ENCODE peak calls at places on chromosomes 13 and 19, in seven cellular contexts. One of them, this sample, is unnamed.

GRCh38 chr19:43723588-43723987 is 7.7 kb downstream of the IRGC start:
- DNase-seq in AG09309: no peak
- DNase-seq in uterus: no peak
- DNase-seq in left ventricle myocardium inferior: no peak
- DNase-seq in tibial artery: no peak
- DNase-seq in hepatocyte: no peak
- DNase-seq in colonic mucosa: no peak
- DNase-seq in this sample: no peak

GRCh38 chr19:53086949-53087348 is 16.3 kb downstream of the ZNF160 start:
- DNase-seq in AG09309: no peak
- DNase-seq in uterus: peak
- DNase-seq in left ventricle myocardium inferior: peak
- DNase-seq in tibial artery: no peak
- DNase-seq in hepatocyte: no peak
- DNase-seq in colonic mucosa: no peak
- DNase-seq in this sample: peak

GRCh38 chr13:100540621-100541020 is 48.0 kb downstream of the GGACT start:
- DNase-seq in AG09309: no peak
- DNase-seq in uterus: no peak
- DNase-seq in left ventricle myocardium inferior: no peak
- DNase-seq in tibial artery: no peak
- DNase-seq in hepatocyte: no peak
- DNase-seq in colonic mucosa: peak
- DNase-seq in this sample: peak

GRCh38 chr19:1859319-1859718 is 4.1 kb downstream of the KLF16 start:
- DNase-seq in AG09309: no peak
- DNase-seq in uterus: no peak
- DNase-seq in left ventricle myocardium inferior: no peak
- DNase-seq in tibial artery: no peak
- DNase-seq in hepatocyte: no peak
- DNase-seq in colonic mucosa: no peak
- DNase-seq in this sample: no peak

GRCh38 chr13:27182844-27183497 is 11.4 kb upstream of the USP12 start:
- DNase-seq in AG09309: peak
- DNase-seq in uterus: peak
- DNase-seq in left ventricle myocardium inferior: peak
- DNase-seq in tibial artery: peak
- DNase-seq in hepatocyte: peak
- DNase-seq in colonic mucosa: peak
- DNase-seq in this sample: peak

GRCh38 chr13:100451923-100452322 is 136.7 kb downstream of the GGACT start:
- DNase-seq in AG09309: no peak
- DNase-seq in uterus: no peak
- DNase-seq in left ventricle myocardium inferior: no peak
- DNase-seq in tibial artery: no peak
- DNase-seq in hepatocyte: no peak
- DNase-seq in colonic mucosa: no peak
- DNase-seq in this sample: no peak

GRCh38 chr13:93535256-93535655 is 308.6 kb downstream of the GPC6 start:
- DNase-seq in AG09309: no peak
- DNase-seq in uterus: no peak
- DNase-seq in left ventricle myocardium inferior: no peak
- DNase-seq in tibial artery: no peak
- DNase-seq in hepatocyte: no peak
- DNase-seq in colonic mucosa: no peak
- DNase-seq in this sample: peak

GRCh38 chr13:34201050-34201913 is 383.3 kb downstream of the RFC3 start:
- DNase-seq in AG09309: peak
- DNase-seq in uterus: no peak
- DNase-seq in left ventricle myocardium inferior: no peak
- DNase-seq in tibial artery: no peak
- DNase-seq in hepatocyte: peak
- DNase-seq in colonic mucosa: no peak
- DNase-seq in this sample: peak

GRCh38 chr13:21616205-21616604 is 12.2 kb upstream of the MICU2 start:
- DNase-seq in AG09309: no peak
- DNase-seq in uterus: no peak
- DNase-seq in left ventricle myocardium inferior: no peak
- DNase-seq in tibial artery: no peak
- DNase-seq in hepatocyte: no peak
- DNase-seq in colonic mucosa: no peak
- DNase-seq in this sample: no peak

GRCh38 chr13:95530178-95530577 is 22.3 kb upstream of the CLDN10 start:
- DNase-seq in AG09309: peak
- DNase-seq in uterus: no peak
- DNase-seq in left ventricle myocardium inferior: no peak
- DNase-seq in tibial artery: peak
- DNase-seq in hepatocyte: no peak
- DNase-seq in colonic mucosa: no peak
- DNase-seq in this sample: peak

GRCh38 chr13:114080739-114081561 is 51.5 kb downstream of the RASA3 start:
- DNase-seq in AG09309: no peak
- DNase-seq in uterus: peak
- DNase-seq in left ventricle myocardium inferior: peak
- DNase-seq in tibial artery: no peak
- DNase-seq in hepatocyte: no peak
- DNase-seq in colonic mucosa: no peak
- DNase-seq in this sample: no peak

GRCh38 chr13:94236876-94237275 is 242.6 kb downstream of the DCT start:
- DNase-seq in AG09309: no peak
- DNase-seq in uterus: no peak
- DNase-seq in left ventricle myocardium inferior: no peak
- DNase-seq in tibial artery: no peak
- DNase-seq in hepatocyte: no peak
- DNase-seq in colonic mucosa: no peak
- DNase-seq in this sample: no peak

GRCh38 chr19:16714702-16715294 is 4.8 kb upstream of the NWD1 start:
- DNase-seq in AG09309: no peak
- DNase-seq in uterus: no peak
- DNase-seq in left ventricle myocardium inferior: peak
- DNase-seq in tibial artery: peak
- DNase-seq in hepatocyte: peak
- DNase-seq in colonic mucosa: peak
- DNase-seq in this sample: peak

GRCh38 chr19:42201489-42202289 is 15.8 kb downstream of the DEDD2 start:
- DNase-seq in AG09309: no peak
- DNase-seq in uterus: no peak
- DNase-seq in left ventricle myocardium inferior: peak
- DNase-seq in tibial artery: no peak
- DNase-seq in hepatocyte: no peak
- DNase-seq in colonic mucosa: no peak
- DNase-seq in this sample: no peak

GRCh38 chr19:38298841-38299680 is 5.0 kb upstream of the C19orf33 start:
- DNase-seq in AG09309: no peak
- DNase-seq in uterus: no peak
- DNase-seq in left ventricle myocardium inferior: no peak
- DNase-seq in tibial artery: no peak
- DNase-seq in hepatocyte: peak
- DNase-seq in colonic mucosa: no peak
- DNase-seq in this sample: no peak

GRCh38 chr13:97851269-97851668 is 102.2 kb upstream of the IPO5 start:
- DNase-seq in AG09309: no peak
- DNase-seq in uterus: no peak
- DNase-seq in left ventricle myocardium inferior: no peak
- DNase-seq in tibial artery: no peak
- DNase-seq in hepatocyte: peak
- DNase-seq in colonic mucosa: no peak
- DNase-seq in this sample: peak
- TF ChIP-seq CTCF in AG09309: no peak
- TF ChIP-seq CTCF in uterus: no peak
- TF ChIP-seq CTCF in left ventricle myocardium inferior: no peak
- TF ChIP-seq CTCF in tibial artery: no peak
- TF ChIP-seq CTCF in hepatocyte: no peak
- TF ChIP-seq CTCF in colonic mucosa: no peak
- TF ChIP-seq CTCF in this sample: no peak

DNA sequence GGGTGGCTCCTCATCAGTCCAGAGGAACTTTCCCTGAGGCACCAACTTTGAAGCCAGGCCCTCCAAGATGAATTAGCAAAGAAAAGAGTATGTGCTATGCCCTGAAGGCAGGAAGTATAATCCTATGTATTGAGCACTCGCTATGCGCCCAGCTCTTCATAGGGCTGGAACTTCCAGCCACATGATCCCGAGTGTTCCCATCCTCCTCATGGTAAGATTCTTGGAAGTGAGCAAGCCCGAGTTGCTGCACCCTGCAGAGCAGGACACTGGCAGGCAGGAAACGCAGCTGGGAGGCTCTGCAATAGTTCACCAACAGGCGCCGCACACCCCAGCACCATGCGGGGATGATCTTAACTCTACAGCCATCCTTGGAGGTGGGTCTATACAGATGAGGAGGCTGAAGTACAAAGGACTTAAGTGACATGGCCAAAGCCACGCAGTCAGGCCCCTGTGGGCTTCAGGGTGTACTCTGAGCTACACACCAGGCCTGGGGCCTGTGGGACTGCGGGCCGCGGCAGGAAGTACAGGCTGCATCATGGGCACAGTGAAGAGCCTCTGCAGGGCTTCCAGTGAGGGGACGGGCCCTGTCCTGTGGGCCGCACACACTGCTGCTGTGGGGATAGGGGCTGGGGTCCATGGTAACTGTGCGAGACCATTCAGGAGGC is 25.1 kb downstream of the C19orf47 start:
- DNase-seq in AG09309: no peak
- DNase-seq in uterus: no peak
- DNase-seq in left ventricle myocardium inferior: no peak
- DNase-seq in tibial artery: no peak
- DNase-seq in hepatocyte: no peak
- DNase-seq in colonic mucosa: no peak
- DNase-seq in this sample: no peak
- H3K4me3 ChIP-seq in AG09309: no peak
- H3K4me3 ChIP-seq in uterus: no peak
- H3K4me3 ChIP-seq in left ventricle myocardium inferior: no peak
- H3K4me3 ChIP-seq in tibial artery: no peak
- H3K4me3 ChIP-seq in hepatocyte: no peak
- H3K4me3 ChIP-seq in colonic mucosa: no peak
- H3K4me3 ChIP-seq in this sample: no peak

GRCh38 chr19:48954595-48955307 is at the start of gene BAX:
- DNase-seq in AG09309: peak
- DNase-seq in uterus: peak
- DNase-seq in left ventricle myocardium inferior: peak
- DNase-seq in tibial artery: peak
- DNase-seq in hepatocyte: peak
- DNase-seq in colonic mucosa: peak
- DNase-seq in this sample: peak
- TF ChIP-seq CTCF in AG09309: no peak
- TF ChIP-seq CTCF in uterus: no peak
- TF ChIP-seq CTCF in left ventricle myocardium inferior: no peak
- TF ChIP-seq CTCF in tibial artery: peak
- TF ChIP-seq CTCF in hepatocyte: no peak
- TF ChIP-seq CTCF in colonic mucosa: no peak
- TF ChIP-seq CTCF in this sample: no peak

DNA sequence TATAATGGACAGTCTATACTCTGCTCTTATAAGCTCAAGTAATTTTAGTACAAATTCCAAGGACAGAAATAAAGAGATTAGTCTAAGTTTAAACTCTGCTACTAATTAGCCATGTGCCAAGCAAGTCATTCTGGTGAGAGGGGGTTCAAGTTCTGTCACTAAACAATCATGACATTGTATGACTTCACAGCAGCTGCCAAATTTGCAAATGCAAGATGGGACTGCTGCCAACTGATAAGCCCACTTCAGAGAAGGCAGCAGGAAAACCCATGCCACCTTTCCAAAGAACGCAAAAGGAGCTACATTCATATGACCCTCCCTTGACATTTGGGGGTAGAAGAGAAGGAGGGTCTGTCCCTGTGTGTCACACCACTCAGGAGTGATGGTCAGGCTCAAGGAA is 60.7 kb upstream of the RFXAP start:
- DNase-seq in AG09309: no peak
- DNase-seq in uterus: no peak
- DNase-seq in left ventricle myocardium inferior: no peak
- DNase-seq in tibial artery: no peak
- DNase-seq in hepatocyte: no peak
- DNase-seq in colonic mucosa: peak
- DNase-seq in this sample: no peak
- H3K4me3 ChIP-seq in AG09309: no peak
- H3K4me3 ChIP-seq in uterus: no peak
- H3K4me3 ChIP-seq in left ventricle myocardium inferior: no peak
- H3K4me3 ChIP-seq in tibial artery: no peak
- H3K4me3 ChIP-seq in hepatocyte: no peak
- H3K4me3 ChIP-seq in colonic mucosa: no peak
- H3K4me3 ChIP-seq in this sample: no peak

GRCh38 chr19:8004723-8005513 is 523 bp downstream of the ELAVL1 start:
- DNase-seq in AG09309: no peak
- DNase-seq in uterus: no peak
- DNase-seq in left ventricle myocardium inferior: no peak
- DNase-seq in tibial artery: no peak
- DNase-seq in hepatocyte: peak
- DNase-seq in colonic mucosa: no peak
- DNase-seq in this sample: peak

GRCh38 chr19:8004001-8004400 is 1.4 kb downstream of the ELAVL1 start:
- DNase-seq in AG09309: no peak
- DNase-seq in uterus: no peak
- DNase-seq in left ventricle myocardium inferior: no peak
- DNase-seq in tibial artery: no peak
- DNase-seq in hepatocyte: no peak
- DNase-seq in colonic mucosa: no peak
- DNase-seq in this sample: no peak

GRCh38 chr19:8001651-8001994 is 3.8 kb downstream of the ELAVL1 start:
- DNase-seq in AG09309: no peak
- DNase-seq in uterus: no peak
- DNase-seq in left ventricle myocardium inferior: no peak
- DNase-seq in tibial artery: no peak
- DNase-seq in hepatocyte: no peak
- DNase-seq in colonic mucosa: no peak
- DNase-seq in this sample: no peak

GRCh38 chr19:8001995-8002849 is 3.2 kb downstream of the ELAVL1 start:
- DNase-seq in AG09309: peak
- DNase-seq in uterus: peak
- DNase-seq in left ventricle myocardium inferior: peak
- DNase-seq in tibial artery: peak
- DNase-seq in hepatocyte: peak
- DNase-seq in colonic mucosa: peak
- DNase-seq in this sample: peak

DNA sequence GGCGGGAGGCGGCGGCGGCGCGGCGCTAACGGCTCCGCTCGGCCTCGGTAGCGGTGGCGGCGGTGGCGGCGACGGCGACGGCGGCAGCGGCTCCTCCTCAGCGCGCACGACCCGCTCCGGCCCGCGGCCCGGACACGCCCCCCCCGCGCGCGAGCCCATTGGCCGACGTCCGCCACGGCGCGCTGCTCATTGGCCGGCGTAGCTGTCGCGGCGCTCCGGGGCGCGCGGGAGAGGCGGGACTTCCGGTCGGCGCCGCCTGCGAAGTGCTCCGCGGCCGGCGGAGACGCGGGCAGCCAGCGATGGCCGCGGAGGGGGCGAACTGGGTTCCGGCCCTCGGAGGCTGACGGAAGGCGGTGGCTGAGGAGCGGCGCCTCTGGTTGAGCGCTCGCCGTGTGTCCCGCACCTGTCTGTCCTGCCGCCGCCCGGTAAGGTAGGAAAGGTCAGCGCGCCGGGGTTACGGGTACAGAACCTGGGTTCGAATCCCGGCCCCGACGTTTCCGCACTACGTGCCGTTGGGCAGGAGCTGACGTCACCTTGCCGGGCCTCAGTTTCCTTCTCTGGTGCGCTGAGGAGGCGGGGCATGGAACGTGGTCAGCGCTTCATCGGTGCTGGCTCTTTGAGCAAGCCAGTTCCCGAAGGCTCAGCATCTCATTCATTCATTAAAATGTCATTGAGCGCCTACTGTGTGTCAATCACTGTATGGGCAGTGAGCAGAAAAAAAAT is at the start of gene ELAVL1:
- DNase-seq in AG09309: peak
- DNase-seq in uterus: peak
- DNase-seq in left ventricle myocardium inferior: peak
- DNase-seq in tibial artery: peak
- DNase-seq in hepatocyte: peak
- DNase-seq in colonic mucosa: peak
- DNase-seq in this sample: peak
- TF ChIP-seq CTCF in AG09309: no peak
- TF ChIP-seq CTCF in uterus: no peak
- TF ChIP-seq CTCF in left ventricle myocardium inferior: no peak
- TF ChIP-seq CTCF in tibial artery: no peak
- TF ChIP-seq CTCF in hepatocyte: no peak
- TF ChIP-seq CTCF in colonic mucosa: no peak
- TF ChIP-seq CTCF in this sample: no peak